ENCODE peak calls at places on chromosome 1, in five cellular contexts. V is astrocyte of the spinal cord, S is fibroblast of pulmonary artery, R is neuronal stem cell, O is thoracic aorta. U is an unnamed sample.

GRCh38 chr1:231938651-231939050 is 312.1 kb downstream of the DISC1 start:
- DNase-seq in V (no peak), O (no peak), S (peak), R (no peak), U (no peak)

GRCh38 chr1:152497273-152497672 is 13.3 kb upstream of the LCE5A start:
- DNase-seq in O (no peak), V (no peak), R (no peak), S (peak), U (peak)

GRCh38 chr1:38508272-38508671 is 351.3 kb downstream of the RRAGC start:
- DNase-seq in R (no peak), S (no peak), V (no peak), O (no peak), U (no peak)

GRCh38 chr1:205056188-205056611 is 13.2 kb downstream of the CNTN2 start:
- DNase-seq in S (no peak), V (no peak), R (no peak), O (no peak), U (no peak)

GRCh38 chr1:234844479-234845031 is 234.6 kb upstream of the IRF2BP2 start:
- DNase-seq in V (peak), S (no peak), O (no peak), R (no peak), U (no peak)

GRCh38 chr1:59290173-59290954 is 6.5 kb upstream of the FGGY start:
- DNase-seq in V (peak), O (no peak), S (peak), R (no peak), U (peak)

GRCh38 chr1:186306533-186306932 is 68.5 kb downstream of the TPR start:
- DNase-seq in S (no peak), R (no peak), V (no peak), O (no peak), U (no peak)

GRCh38 chr1:166947398-166948043 is 27.8 kb downstream of the ILDR2 start:
- DNase-seq in R (peak), O (peak), S (peak), V (peak), U (peak)

GRCh38 chr1:163163861-163164582 is 38.7 kb downstream of the RGS5 start:
- DNase-seq in R (no peak), O (no peak), V (peak), S (peak), U (peak)

GRCh38 chr1:23598424-23598823 is 39.1 kb upstream of the ID3 start:
- DNase-seq in O (no peak), S (no peak), V (peak), R (peak), U (no peak)

GRCh38 chr1:11753555-11754208 is 8.3 kb upstream of the C1orf167 start:
- DNase-seq in R (no peak), S (no peak), V (peak), O (no peak), U (no peak)

GRCh38 chr1:34460193-34460592 is 283.5 kb downstream of the C1orf94 start:
- DNase-seq in V (no peak), O (no peak), S (peak), R (peak), U (peak)

GRCh38 chr1:88237026-88237425 is 447.0 kb upstream of the PKN2 start:
- DNase-seq in S (peak), O (no peak), R (no peak), V (peak), U (no peak)

GRCh38 chr1:145889722-145890121 is 4.1 kb upstream of the ANKRD35 start:
- DNase-seq in V (no peak), S (no peak), O (no peak), R (no peak), U (no peak)

GRCh38 chr1:199122532-199123311 is 483.9 kb downstream of the PTPRC start:
- DNase-seq in V (peak), S (peak), R (no peak), O (no peak), U (peak)

GRCh38 chr1:248926401-248927182 is 20.6 kb downstream of the PGBD2 start:
- DNase-seq in S (peak), V (peak), O (no peak), R (no peak), U (peak)

GRCh38 chr1:147723691-147724323 is 36.6 kb downstream of the GJA5 start:
- DNase-seq in O (no peak), R (peak), V (no peak), S (peak), U (peak)

GRCh38 chr1:150106331-150106730 is 38.8 kb downstream of the VPS45 start:
- DNase-seq in V (peak), O (no peak), R (no peak), S (no peak), U (no peak)

GRCh38 chr1:85047472-85048295 is 616 bp downstream of the MCOLN3 start:
- DNase-seq in R (no peak), S (peak), V (no peak), O (no peak), U (peak)
- H3K4me3 ChIP-seq in R (no peak), S (no peak), V (peak), O (peak), U (peak)

DNA sequence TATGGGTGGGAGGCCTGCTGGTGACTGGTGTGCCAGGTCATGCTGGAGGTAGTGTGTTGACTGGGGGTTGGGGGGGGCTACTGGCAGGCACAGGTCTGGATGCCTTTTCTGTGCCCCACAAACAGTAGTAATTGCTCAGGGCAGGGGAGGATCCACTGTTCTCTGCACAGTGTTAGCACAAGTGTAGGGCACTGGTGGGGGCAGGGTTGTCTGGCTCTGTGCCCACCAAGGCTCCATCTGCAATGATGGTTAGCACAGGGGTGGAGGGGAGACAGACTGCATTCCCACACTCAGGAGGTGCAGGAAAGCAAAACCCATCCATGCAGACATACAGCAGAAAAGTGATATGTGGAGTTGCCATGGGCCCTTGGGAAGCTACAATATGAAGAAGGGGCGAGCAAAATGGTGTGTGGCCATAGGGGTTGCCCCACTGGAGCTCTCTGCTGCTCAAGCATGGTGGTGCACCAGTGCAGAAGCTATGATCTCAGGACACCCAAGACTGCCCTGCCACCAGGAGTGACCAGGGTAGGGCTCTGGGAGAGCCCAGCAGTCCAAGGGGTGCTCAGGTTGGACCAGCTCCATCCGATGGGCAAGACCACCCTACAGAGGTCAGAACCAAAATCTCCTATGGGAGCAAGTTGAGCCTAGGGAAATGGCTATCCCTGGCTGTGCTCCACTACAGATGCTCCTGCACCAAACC is 122.2 kb upstream of the KCTD3 start:
- DNase-seq in S (no peak), R (no peak), O (no peak), V (no peak), U (no peak)
- H3K4me3 ChIP-seq in S (no peak), R (no peak), O (no peak), V (no peak), U (no peak)

GRCh38 chr1:70916028-70916427 is 131.6 kb downstream of the PTGER3 start:
- DNase-seq in O (no peak), R (no peak), S (no peak), V (no peak), U (no peak)
- H3K4me3 ChIP-seq in O (no peak), R (no peak), S (no peak), V (no peak), U (no peak)

DNA sequence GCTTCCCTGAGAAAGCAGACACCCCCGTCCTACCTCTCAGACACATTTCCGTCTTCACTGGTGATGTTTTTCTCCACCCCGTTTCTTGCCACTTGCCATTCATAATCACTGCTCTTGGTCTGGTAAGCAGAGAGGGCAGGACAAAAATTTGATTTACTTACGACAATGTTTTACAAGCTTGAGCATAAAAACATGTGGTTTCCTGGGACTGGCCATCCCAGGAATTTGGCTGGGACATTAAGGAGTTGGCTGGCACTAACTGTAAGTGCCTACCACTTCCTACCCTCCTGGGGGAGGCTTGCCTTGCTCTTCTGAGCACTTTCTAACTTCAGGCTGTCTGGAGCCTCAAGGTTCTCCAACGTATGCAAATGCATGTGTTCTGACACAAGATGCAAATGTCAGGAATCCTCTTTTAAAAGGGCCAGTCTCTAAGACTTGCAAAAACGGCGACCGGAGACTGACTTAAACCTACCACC is 24.2 kb downstream of the ZBTB18 start:
- DNase-seq in R (no peak), S (no peak), O (no peak), V (no peak), U (peak)
- H3K4me3 ChIP-seq in R (no peak), S (no peak), O (no peak), V (no peak), U (no peak)

GRCh38 chr1:2937805-2938204 is 83.5 kb upstream of the ACTRT2 start:
- DNase-seq in O (no peak), R (no peak), V (no peak), S (no peak), U (no peak)
- H3K4me3 ChIP-seq in O (no peak), R (no peak), V (no peak), S (no peak), U (no peak)

GRCh38 chr1:51958824-51959223 is 31.7 kb downstream of the RAB3B start:
- DNase-seq in S (no peak), O (no peak), R (no peak), V (no peak), U (no peak)
- H3K4me3 ChIP-seq in S (no peak), O (no peak), R (no peak), V (no peak), U (no peak)

GRCh38 chr1:156387899-156388813 is 19.1 kb downstream of the RHBG start:
- DNase-seq in V (no peak), O (no peak), S (no peak), R (no peak), U (no peak)

GRCh38 chr1:156390409-156391144 is 21.6 kb downstream of the RHBG start:
- DNase-seq in V (no peak), R (no peak), O (no peak), S (no peak), U (no peak)

GRCh38 chr1:156389311-156389710 is 20.3 kb downstream of the RHBG start:
- DNase-seq in V (no peak), O (no peak), R (no peak), S (no peak), U (no peak)

GRCh38 chr1:156386949-156387898 is 18.2 kb downstream of the RHBG start:
- DNase-seq in S (no peak), O (no peak), V (no peak), R (no peak), U (no peak)

GRCh38 chr1:156388814-156389137 is 19.8 kb downstream of the RHBG start:
- DNase-seq in S (no peak), R (no peak), O (no peak), V (no peak), U (no peak)
- H3K4me3 ChIP-seq in S (no peak), R (peak), O (no peak), V (no peak), U (no peak)

GRCh38 chr1:21857840-21858670 is 46.0 kb downstream of the LDLRAD2 start:
- DNase-seq in R (no peak), O (no peak), S (peak), V (no peak), U (no peak)
- H3K4me3 ChIP-seq in R (no peak), O (no peak), S (no peak), V (no peak), U (no peak)

DNA sequence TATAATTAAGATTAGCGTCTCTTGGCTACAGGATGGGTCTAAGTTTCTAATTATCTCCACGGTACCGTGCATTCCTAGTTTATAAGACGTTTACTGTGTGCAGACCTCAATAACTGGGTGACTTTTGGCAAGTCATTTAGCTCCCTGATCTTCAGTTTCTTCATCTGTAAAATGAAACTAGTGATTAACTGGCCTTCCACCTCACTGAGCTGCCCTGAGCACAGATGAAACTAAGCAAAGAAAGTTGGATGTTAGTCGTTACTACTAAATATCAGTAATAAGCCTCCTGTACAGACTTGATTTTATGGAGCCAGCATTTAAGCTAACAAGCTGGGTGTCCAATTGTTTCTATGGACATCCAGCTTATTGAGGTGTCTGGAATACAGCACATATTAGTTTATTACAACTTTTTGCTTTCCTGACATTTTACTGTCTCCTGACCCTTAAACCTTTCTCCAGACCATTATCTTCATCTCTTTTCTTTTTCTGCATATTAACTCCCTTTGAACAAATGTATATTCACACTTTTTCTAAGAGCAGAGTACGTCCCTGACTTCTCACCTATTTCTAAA is 1.1 kb downstream of the CR2 start:
- DNase-seq in R (no peak), S (no peak), O (no peak), V (no peak), U (no peak)
- H3K4me3 ChIP-seq in R (no peak), S (no peak), O (peak), V (no peak), U (peak)